ENCODE peak calls at places on chromosomes 6 and 20, in six cellular contexts. One of them, this sample, is unnamed.

GRCh38 chr6:11236351-11236750 is 3.9 kb upstream of the NEDD9 start:
- DNase-seq in epithelial cell of esophagus: peak; percentile 74
- DNase-seq in HCT116: no peak
- DNase-seq in kidney epithelial cell: no peak
- DNase-seq in CD8-positive, alpha-beta T cell: no peak
- DNase-seq in NT2/D1: no peak
- DNase-seq in this sample: no peak

GRCh38 chr6:13272131-13273046 is 55.9 kb downstream of the TBC1D7 start:
- DNase-seq in NT2/D1: no peak
- DNase-seq in CD8-positive, alpha-beta T cell: no peak
- DNase-seq in HCT116: no peak
- DNase-seq in epithelial cell of esophagus: no peak
- DNase-seq in kidney epithelial cell: peak; percentile 83
- DNase-seq in this sample: no peak

GRCh38 chr6:27139753-27140522 is 107.6 kb upstream of the PRSS16 start:
- DNase-seq in HCT116: no peak
- DNase-seq in NT2/D1: no peak
- DNase-seq in epithelial cell of esophagus: no peak
- DNase-seq in kidney epithelial cell: no peak
- DNase-seq in CD8-positive, alpha-beta T cell: no peak
- DNase-seq in this sample: no peak

GRCh38 chr6:157552171-157552747 is 171.3 kb downstream of the ZDHHC14 start:
- DNase-seq in kidney epithelial cell: no peak
- DNase-seq in CD8-positive, alpha-beta T cell: no peak
- DNase-seq in epithelial cell of esophagus: peak; percentile 62
- DNase-seq in HCT116: no peak
- DNase-seq in NT2/D1: peak; percentile 85
- DNase-seq in this sample: no peak

GRCh38 chr20:4041748-4042411 is 26.5 kb upstream of the RNF24 start:
- DNase-seq in epithelial cell of esophagus: peak; percentile 99
- DNase-seq in kidney epithelial cell: peak; percentile 98
- DNase-seq in NT2/D1: no peak
- DNase-seq in CD8-positive, alpha-beta T cell: no peak
- DNase-seq in HCT116: peak; percentile 95
- DNase-seq in this sample: peak; percentile 88

GRCh38 chr6:14501914-14502313 is 384.3 kb downstream of the CD83 start:
- DNase-seq in NT2/D1: no peak
- DNase-seq in epithelial cell of esophagus: peak; percentile 36
- DNase-seq in kidney epithelial cell: no peak
- DNase-seq in CD8-positive, alpha-beta T cell: no peak
- DNase-seq in HCT116: no peak
- DNase-seq in this sample: no peak

GRCh38 chr6:132007474-132008190 is 56.5 kb upstream of the CCN2 start:
- DNase-seq in HCT116: no peak
- DNase-seq in epithelial cell of esophagus: peak; percentile 76
- DNase-seq in NT2/D1: no peak
- DNase-seq in kidney epithelial cell: no peak
- DNase-seq in CD8-positive, alpha-beta T cell: no peak
- DNase-seq in this sample: no peak

GRCh38 chr20:4060054-4060795 is 44.9 kb upstream of the RNF24 start:
- DNase-seq in CD8-positive, alpha-beta T cell: no peak
- DNase-seq in kidney epithelial cell: no peak
- DNase-seq in HCT116: no peak
- DNase-seq in epithelial cell of esophagus: no peak
- DNase-seq in NT2/D1: no peak
- DNase-seq in this sample: peak; percentile 62

GRCh38 chr6:134590449-134590848 is 272.5 kb upstream of the SGK1 start:
- DNase-seq in CD8-positive, alpha-beta T cell: no peak
- DNase-seq in kidney epithelial cell: no peak
- DNase-seq in epithelial cell of esophagus: peak; percentile 13
- DNase-seq in NT2/D1: no peak
- DNase-seq in HCT116: no peak
- DNase-seq in this sample: no peak

GRCh38 chr6:32973144-32973854 is 4.9 kb downstream of the BRD2 start:
- DNase-seq in epithelial cell of esophagus: peak; percentile 39
- DNase-seq in kidney epithelial cell: no peak
- DNase-seq in NT2/D1: no peak
- DNase-seq in HCT116: no peak
- DNase-seq in CD8-positive, alpha-beta T cell: no peak
- DNase-seq in this sample: no peak

GRCh38 chr6:37704923-37705238 is 7.2 kb upstream of the MDGA1 start:
- DNase-seq in kidney epithelial cell: no peak
- DNase-seq in NT2/D1: no peak
- DNase-seq in HCT116: no peak
- DNase-seq in epithelial cell of esophagus: no peak
- DNase-seq in CD8-positive, alpha-beta T cell: no peak
- DNase-seq in this sample: no peak
- H3K4me3 ChIP-seq in kidney epithelial cell: peak overlapping the region; percentile 37
- H3K4me3 ChIP-seq in NT2/D1: peak overlapping the region; percentile 24
- H3K4me3 ChIP-seq in HCT116: no peak overlapping the region
- H3K4me3 ChIP-seq in epithelial cell of esophagus: peak overlapping the region; percentile 37
- H3K4me3 ChIP-seq in CD8-positive, alpha-beta T cell: peak overlapping the region; percentile 66
- H3K4me3 ChIP-seq in this sample: no peak overlapping the region

DNA sequence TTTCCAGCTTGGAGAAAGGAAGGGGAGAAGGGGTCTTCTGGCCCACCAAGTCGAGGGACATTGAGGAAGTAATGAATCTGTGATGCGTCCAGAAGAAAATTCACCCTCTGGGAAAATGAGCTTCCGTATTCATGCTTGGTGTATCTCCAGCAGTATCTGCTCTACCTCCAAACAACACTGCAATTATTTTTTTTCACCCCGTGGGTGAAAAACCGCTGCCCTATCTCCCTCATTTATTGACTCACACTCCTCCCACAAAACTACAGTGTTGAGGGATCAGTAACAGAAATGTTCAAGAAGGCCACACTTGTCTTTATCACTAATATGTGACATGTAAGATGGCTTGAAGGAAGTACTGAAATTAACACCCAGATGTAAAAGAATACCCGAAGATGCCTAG is 4.8 kb upstream of the TBX18 start:
- DNase-seq in epithelial cell of esophagus: no peak
- DNase-seq in NT2/D1: no peak
- DNase-seq in HCT116: no peak
- DNase-seq in CD8-positive, alpha-beta T cell: no peak
- DNase-seq in kidney epithelial cell: no peak
- DNase-seq in this sample: no peak
- H3K4me3 ChIP-seq in epithelial cell of esophagus: no peak overlapping the region
- H3K4me3 ChIP-seq in NT2/D1: no peak overlapping the region
- H3K4me3 ChIP-seq in HCT116: peak overlapping the region; percentile 10
- H3K4me3 ChIP-seq in CD8-positive, alpha-beta T cell: no peak overlapping the region
- H3K4me3 ChIP-seq in kidney epithelial cell: no peak overlapping the region
- H3K4me3 ChIP-seq in this sample: no peak overlapping the region

GRCh38 chr6:125751334-125751916 is 2.0 kb downstream of the HEY2 start:
- DNase-seq in epithelial cell of esophagus: no peak
- DNase-seq in HCT116: no peak
- DNase-seq in kidney epithelial cell: no peak
- DNase-seq in CD8-positive, alpha-beta T cell: no peak
- DNase-seq in NT2/D1: no peak
- DNase-seq in this sample: no peak
- H3K4me3 ChIP-seq in epithelial cell of esophagus: no peak overlapping the region
- H3K4me3 ChIP-seq in HCT116: no peak overlapping the region
- H3K4me3 ChIP-seq in kidney epithelial cell: no peak overlapping the region
- H3K4me3 ChIP-seq in CD8-positive, alpha-beta T cell: no peak overlapping the region
- H3K4me3 ChIP-seq in NT2/D1: no peak overlapping the region
- H3K4me3 ChIP-seq in this sample: no peak overlapping the region

GRCh38 chr20:17589161-17589834 is 19.4 kb downstream of the DSTN start:
- DNase-seq in HCT116: no peak
- DNase-seq in NT2/D1: no peak
- DNase-seq in epithelial cell of esophagus: no peak
- DNase-seq in kidney epithelial cell: no peak
- DNase-seq in CD8-positive, alpha-beta T cell: no peak
- DNase-seq in this sample: no peak

GRCh38 chr20:17586250-17586649 is 16.4 kb downstream of the DSTN start:
- DNase-seq in CD8-positive, alpha-beta T cell: no peak
- DNase-seq in NT2/D1: no peak
- DNase-seq in HCT116: no peak
- DNase-seq in epithelial cell of esophagus: no peak
- DNase-seq in kidney epithelial cell: no peak
- DNase-seq in this sample: no peak

GRCh38 chr20:17590245-17590644 is 20.4 kb downstream of the DSTN start:
- DNase-seq in HCT116: no peak
- DNase-seq in CD8-positive, alpha-beta T cell: no peak
- DNase-seq in NT2/D1: no peak
- DNase-seq in kidney epithelial cell: no peak
- DNase-seq in epithelial cell of esophagus: no peak
- DNase-seq in this sample: no peak

GRCh38 chr20:17587148-17587547 is 17.3 kb downstream of the DSTN start:
- DNase-seq in NT2/D1: no peak
- DNase-seq in CD8-positive, alpha-beta T cell: no peak
- DNase-seq in epithelial cell of esophagus: no peak
- DNase-seq in HCT116: no peak
- DNase-seq in kidney epithelial cell: no peak
- DNase-seq in this sample: no peak

DNA sequence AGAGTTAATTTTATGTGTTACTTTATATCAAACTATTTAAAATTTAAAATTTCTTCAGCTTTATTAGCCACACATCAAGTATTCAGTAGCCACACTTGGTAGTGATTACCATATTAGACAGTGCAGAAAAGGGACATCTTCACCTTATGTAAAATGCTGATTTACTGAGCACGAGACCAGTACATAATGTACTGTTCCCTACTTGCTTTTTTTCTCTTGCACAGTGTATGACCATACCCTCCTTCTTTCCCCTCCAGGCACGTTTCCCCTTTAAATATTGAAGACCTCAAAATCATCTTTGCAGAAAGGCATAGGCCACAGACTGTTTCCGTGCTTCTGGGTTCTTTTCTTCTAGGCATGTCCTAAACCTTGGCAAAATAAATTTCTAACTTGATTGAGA is 18.0 kb downstream of the DSTN start:
- DNase-seq in HCT116: no peak
- DNase-seq in CD8-positive, alpha-beta T cell: no peak
- DNase-seq in NT2/D1: no peak
- DNase-seq in kidney epithelial cell: no peak
- DNase-seq in epithelial cell of esophagus: no peak
- DNase-seq in this sample: no peak
- H3K4me3 ChIP-seq in HCT116: no peak overlapping the region
- H3K4me3 ChIP-seq in CD8-positive, alpha-beta T cell: no peak overlapping the region
- H3K4me3 ChIP-seq in NT2/D1: no peak overlapping the region
- H3K4me3 ChIP-seq in kidney epithelial cell: no peak overlapping the region
- H3K4me3 ChIP-seq in epithelial cell of esophagus: no peak overlapping the region
- H3K4me3 ChIP-seq in this sample: no peak overlapping the region

DNA sequence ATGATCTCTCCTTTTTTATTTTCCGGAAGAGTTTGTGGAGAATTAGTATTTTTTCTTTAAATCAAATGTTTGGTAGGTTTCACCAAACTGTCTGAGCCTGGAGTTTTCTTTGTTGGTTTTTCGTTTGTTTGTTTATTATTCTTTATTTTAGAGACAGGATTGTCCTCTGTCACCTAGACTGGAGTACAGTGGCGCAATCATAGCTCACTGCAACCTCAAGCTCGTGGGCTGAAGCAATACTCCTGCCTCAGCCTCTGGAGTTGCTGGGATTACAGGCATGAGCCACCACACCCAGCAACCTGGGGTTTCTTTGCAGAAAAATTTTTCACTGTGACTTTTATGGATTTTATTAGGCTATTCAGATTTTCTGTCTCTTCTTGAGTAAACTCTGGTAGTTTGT is 120.2 kb upstream of the LOC128125822 start:
- DNase-seq in epithelial cell of esophagus: peak; percentile 57
- DNase-seq in kidney epithelial cell: no peak
- DNase-seq in HCT116: no peak
- DNase-seq in NT2/D1: no peak
- DNase-seq in CD8-positive, alpha-beta T cell: no peak
- DNase-seq in this sample: no peak
- H3K4me3 ChIP-seq in epithelial cell of esophagus: no peak overlapping the region
- H3K4me3 ChIP-seq in kidney epithelial cell: no peak overlapping the region
- H3K4me3 ChIP-seq in HCT116: no peak overlapping the region
- H3K4me3 ChIP-seq in NT2/D1: no peak overlapping the region
- H3K4me3 ChIP-seq in CD8-positive, alpha-beta T cell: no peak overlapping the region
- H3K4me3 ChIP-seq in this sample: no peak overlapping the region

GRCh38 chr6:149964243-149965190 is 774 bp downstream of the ULBP1 start:
- DNase-seq in NT2/D1: no peak
- DNase-seq in CD8-positive, alpha-beta T cell: no peak
- DNase-seq in HCT116: no peak
- DNase-seq in epithelial cell of esophagus: peak; percentile 25
- DNase-seq in kidney epithelial cell: no peak
- DNase-seq in this sample: no peak

GRCh38 chr6:149962461-149963211 is 1.1 kb upstream of the ULBP1 start:
- DNase-seq in HCT116: no peak
- DNase-seq in kidney epithelial cell: no peak
- DNase-seq in CD8-positive, alpha-beta T cell: peak; percentile 40
- DNase-seq in NT2/D1: no peak
- DNase-seq in epithelial cell of esophagus: no peak
- DNase-seq in this sample: no peak

GRCh38 chr6:149963462-149964242 is at the start of gene ULBP1:
- DNase-seq in NT2/D1: peak; percentile 50
- DNase-seq in kidney epithelial cell: no peak
- DNase-seq in epithelial cell of esophagus: peak; percentile 89
- DNase-seq in HCT116: peak; percentile 81
- DNase-seq in CD8-positive, alpha-beta T cell: peak; percentile 72
- DNase-seq in this sample: peak; percentile 66

GRCh38 chr6:149961728-149962425 is 1.9 kb upstream of the ULBP1 start:
- DNase-seq in CD8-positive, alpha-beta T cell: no peak
- DNase-seq in epithelial cell of esophagus: peak; percentile 30
- DNase-seq in kidney epithelial cell: no peak
- DNase-seq in NT2/D1: no peak
- DNase-seq in HCT116: peak; percentile 36
- DNase-seq in this sample: no peak

GRCh38 chr6:149963212-149963461 is 606 bp upstream of the ULBP1 start:
- DNase-seq in HCT116: peak; percentile 66
- DNase-seq in NT2/D1: no peak
- DNase-seq in epithelial cell of esophagus: peak; percentile 37
- DNase-seq in kidney epithelial cell: peak; percentile 41
- DNase-seq in CD8-positive, alpha-beta T cell: no peak
- DNase-seq in this sample: no peak
- H3K4me3 ChIP-seq in HCT116: peak overlapping the region; percentile 37
- H3K4me3 ChIP-seq in NT2/D1: peak overlapping the region; percentile 61
- H3K4me3 ChIP-seq in epithelial cell of esophagus: peak overlapping the region; percentile 53
- H3K4me3 ChIP-seq in kidney epithelial cell: no peak overlapping the region
- H3K4me3 ChIP-seq in CD8-positive, alpha-beta T cell: peak overlapping the region; percentile 74
- H3K4me3 ChIP-seq in this sample: peak overlapping the region; percentile 53

GRCh38 chr20:43682446-43682845 is 15.5 kb downstream of the MYBL2 start:
- DNase-seq in NT2/D1: no peak
- DNase-seq in CD8-positive, alpha-beta T cell: no peak
- DNase-seq in HCT116: no peak
- DNase-seq in epithelial cell of esophagus: no peak
- DNase-seq in kidney epithelial cell: no peak
- DNase-seq in this sample: no peak

GRCh38 chr20:43676368-43676767 is 9.5 kb downstream of the MYBL2 start:
- DNase-seq in HCT116: no peak
- DNase-seq in kidney epithelial cell: no peak
- DNase-seq in epithelial cell of esophagus: no peak
- DNase-seq in NT2/D1: no peak
- DNase-seq in CD8-positive, alpha-beta T cell: no peak
- DNase-seq in this sample: no peak

GRCh38 chr20:43681991-43682410 is 15.1 kb downstream of the MYBL2 start:
- DNase-seq in HCT116: no peak
- DNase-seq in kidney epithelial cell: no peak
- DNase-seq in CD8-positive, alpha-beta T cell: no peak
- DNase-seq in epithelial cell of esophagus: no peak
- DNase-seq in NT2/D1: no peak
- DNase-seq in this sample: no peak

GRCh38 chr20:43680976-43681375 is 14.1 kb downstream of the MYBL2 start:
- DNase-seq in kidney epithelial cell: no peak
- DNase-seq in NT2/D1: no peak
- DNase-seq in CD8-positive, alpha-beta T cell: no peak
- DNase-seq in HCT116: no peak
- DNase-seq in epithelial cell of esophagus: no peak
- DNase-seq in this sample: no peak

GRCh38 chr20:43681468-43681942 is 14.6 kb downstream of the MYBL2 start:
- DNase-seq in kidney epithelial cell: no peak
- DNase-seq in epithelial cell of esophagus: no peak
- DNase-seq in HCT116: no peak
- DNase-seq in NT2/D1: no peak
- DNase-seq in CD8-positive, alpha-beta T cell: no peak
- DNase-seq in this sample: peak; percentile 50
- H3K4me3 ChIP-seq in kidney epithelial cell: no peak overlapping the region
- H3K4me3 ChIP-seq in epithelial cell of esophagus: no peak overlapping the region
- H3K4me3 ChIP-seq in HCT116: no peak overlapping the region
- H3K4me3 ChIP-seq in NT2/D1: no peak overlapping the region
- H3K4me3 ChIP-seq in CD8-positive, alpha-beta T cell: no peak overlapping the region
- H3K4me3 ChIP-seq in this sample: no peak overlapping the region

GRCh38 chr6:74459260-74459659 is 746.6 kb downstream of the COL12A1 start:
- DNase-seq in HCT116: no peak
- DNase-seq in kidney epithelial cell: no peak
- DNase-seq in NT2/D1: no peak
- DNase-seq in epithelial cell of esophagus: no peak
- DNase-seq in CD8-positive, alpha-beta T cell: no peak
- DNase-seq in this sample: no peak
- H3K4me3 ChIP-seq in HCT116: no peak overlapping the region
- H3K4me3 ChIP-seq in kidney epithelial cell: no peak overlapping the region
- H3K4me3 ChIP-seq in NT2/D1: no peak overlapping the region
- H3K4me3 ChIP-seq in epithelial cell of esophagus: no peak overlapping the region
- H3K4me3 ChIP-seq in CD8-positive, alpha-beta T cell: no peak overlapping the region
- H3K4me3 ChIP-seq in this sample: no peak overlapping the region